ENCODE peak calls at places on chromosomes 4 and X, in seven cellular contexts. O is H1, S is A549, Y is K562, G is SK-N-SH, I is HCT116, H is NB4. N is an unnamed sample.

GRCh38 chr4:67684839-67685531 is 16.0 kb downstream of the UBA6 start:
- DNase-seq in O (no peak), S (no peak), Y (no peak), G (no peak), I (no peak), H (no peak), N (no peak)

GRCh38 chr4:37623125-37623524 is 63.1 kb downstream of the RELL1 start:
- DNase-seq in O (no peak), S (no peak), Y (no peak), G (no peak), I (no peak), H (no peak), N (no peak)

GRCh38 chr4:78250500-78250899 is 193.4 kb downstream of the FRAS1 start:
- DNase-seq in O (no peak), S (no peak), Y (no peak), G (no peak), I (no peak), H (no peak), N (no peak)

GRCh38 chr4:152618971-152619370 is 60.8 kb downstream of the TMEM154 start:
- DNase-seq in O (no peak), S (no peak), Y (no peak), G (no peak), I (no peak), H (no peak), N (no peak)

GRCh38 chrX:105821471-105822081 is 763 bp upstream of the NRK start:
- DNase-seq in O (peak), S (no peak), Y (no peak), G (peak), I (no peak), H (no peak), N (peak)

GRCh38 chr4:37847311-37847710 is 20.8 kb downstream of the PGM2 start:
- DNase-seq in O (no peak), S (no peak), Y (no peak), G (no peak), I (no peak), H (no peak), N (no peak)

GRCh38 chrX:1480082-1480785 is 27.5 kb upstream of the ASMTL start:
- DNase-seq in O (peak), S (no peak), Y (no peak), G (no peak), I (no peak), H (no peak), N (peak)

GRCh38 chr4:41070516-41071281 is 143.6 kb downstream of the APBB2 start:
- DNase-seq in O (no peak), S (no peak), Y (no peak), G (no peak), I (no peak), H (no peak), N (peak)

GRCh38 chr4:183130328-183131155 is 31.5 kb downstream of the WWC2 start:
- DNase-seq in O (no peak), S (peak), Y (no peak), G (peak), I (no peak), H (no peak), N (peak)

GRCh38 chr4:142091691-142092182 is 455.4 kb downstream of the IL15 start:
- DNase-seq in O (no peak), S (peak), Y (no peak), G (no peak), I (peak), H (no peak), N (peak)

GRCh38 chrX:22395372-22395771 is 122.7 kb downstream of the CBLL2 start:
- DNase-seq in O (no peak), S (no peak), Y (no peak), G (no peak), I (no peak), H (peak), N (peak)

GRCh38 chrX:29397506-29397905 is 810.3 kb downstream of the IL1RAPL1 start:
- DNase-seq in O (no peak), S (no peak), Y (no peak), G (no peak), I (no peak), H (no peak), N (no peak)

GRCh38 chrX:134868766-134869495 is 121.9 kb upstream of the SMIM10 start:
- DNase-seq in O (no peak), S (peak), Y (no peak), G (no peak), I (no peak), H (no peak), N (peak)

GRCh38 chr4:89114100-89114499 is 2.8 kb downstream of the TIGD2 start:
- DNase-seq in O (no peak), S (no peak), Y (no peak), G (no peak), I (no peak), H (no peak), N (no peak)

GRCh38 chr4:16225996-16226815 is at the start of gene TAPT1:
- DNase-seq in O (peak), S (peak), Y (peak), G (peak), I (no peak), H (peak), N (peak)

GRCh38 chr4:151917145-151917775 is 156.5 kb upstream of the GATB start:
- DNase-seq in O (no peak), S (no peak), Y (no peak), G (no peak), I (no peak), H (no peak), N (no peak)

GRCh38 chrX:67601771-67602170 is 58.0 kb downstream of the AR start:
- DNase-seq in O (no peak), S (no peak), Y (no peak), G (no peak), I (no peak), H (no peak), N (no peak)

GRCh38 chr4:23947826-23948225 is 58.0 kb upstream of the PPARGC1A start:
- DNase-seq in O (no peak), S (no peak), Y (no peak), G (no peak), I (no peak), H (no peak), N (no peak)

GRCh38 chr4:88137112-88137511 is 21.3 kb downstream of the ABCG2 start:
- DNase-seq in O (no peak), S (no peak), Y (no peak), G (no peak), I (no peak), H (no peak), N (no peak)

GRCh38 chr4:147461161-147461560 is 19.7 kb upstream of the EDNRA start:
- DNase-seq in O (no peak), S (no peak), Y (no peak), G (no peak), I (no peak), H (no peak), N (no peak)

GRCh38 chr4:6746721-6747689 is 31.0 kb downstream of the BLOC1S4 start:
- DNase-seq in O (no peak), S (peak), Y (no peak), G (no peak), I (no peak), H (no peak), N (no peak)

GRCh38 chr4:10083861-10084641 is 32.5 kb downstream of the WDR1 start:
- DNase-seq in O (no peak), S (no peak), Y (no peak), G (peak), I (no peak), H (no peak), N (no peak)

GRCh38 chrX:95509474-95509873 is 1175.2 kb upstream of the DIAPH2 start:
- DNase-seq in O (no peak), S (no peak), Y (no peak), G (no peak), I (no peak), H (no peak), N (no peak)

DNA sequence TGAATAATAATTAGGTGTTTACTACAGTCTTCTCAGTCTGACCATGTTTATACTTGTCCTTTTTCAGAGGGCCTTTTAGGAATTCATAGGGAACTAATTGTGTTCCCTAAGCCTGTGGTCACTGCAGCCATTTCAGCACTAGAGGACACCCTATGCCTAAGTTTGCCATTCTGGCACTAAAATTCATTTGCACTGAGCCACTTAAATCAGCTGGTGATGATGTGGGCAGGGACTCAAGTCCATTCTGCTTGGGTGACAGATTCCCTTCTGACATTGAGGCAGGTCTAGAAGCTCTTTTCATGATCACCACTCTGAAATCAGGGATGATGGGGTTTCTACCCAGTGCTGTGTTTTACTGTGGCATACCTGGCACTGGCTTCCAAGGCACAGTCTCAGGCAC is 1178.9 kb upstream of the DIAPH2 start:
- DNase-seq in O (no peak), S (no peak), Y (no peak), G (no peak), I (no peak), H (no peak), N (no peak)
- TF ChIP-seq CTCF in O (peak), S (no peak), Y (no peak), G (peak), I (no peak), H (no peak), N (no peak)

GRCh38 chr4:3785292-3785565 is 19.0 kb downstream of the ADRA2C start:
- DNase-seq in O (no peak), S (no peak), Y (no peak), G (no peak), I (no peak), H (no peak), N (no peak)

GRCh38 chr4:3784469-3785291 is 18.5 kb downstream of the ADRA2C start:
- DNase-seq in O (no peak), S (no peak), Y (no peak), G (no peak), I (no peak), H (no peak), N (no peak)

GRCh38 chr4:3781193-3781886 is 15.2 kb downstream of the ADRA2C start:
- DNase-seq in O (no peak), S (peak), Y (peak), G (peak), I (peak), H (peak), N (no peak)

GRCh38 chr4:3781997-3782930 is 16.1 kb downstream of the ADRA2C start:
- DNase-seq in O (no peak), S (no peak), Y (no peak), G (no peak), I (no peak), H (no peak), N (no peak)

GRCh38 chr4:3783691-3784306 is 17.6 kb downstream of the ADRA2C start:
- DNase-seq in O (peak), S (peak), Y (peak), G (no peak), I (no peak), H (no peak), N (no peak)
- TF ChIP-seq MAX in O (no peak), S (no peak), Y (no peak), G (no peak), I (no peak), H (no peak), N (no peak)

GRCh38 chrX:145213504-145213903 is 33.8 kb upstream of the SPANXN1 start:
- DNase-seq in O (no peak), S (peak), Y (peak), G (peak), I (no peak), H (peak), N (no peak)
- TF ChIP-seq CTCF in O (peak), S (peak), Y (no peak), G (peak), I (peak), H (peak), N (no peak)

GRCh38 chrX:68647156-68647957 is at the start of gene STARD8:
- DNase-seq in O (peak), S (peak), Y (peak), G (peak), I (peak), H (no peak), N (peak)
- TF ChIP-seq MAX in O (no peak), S (peak), Y (no peak), G (no peak), I (peak), H (no peak), N (no peak)

DNA sequence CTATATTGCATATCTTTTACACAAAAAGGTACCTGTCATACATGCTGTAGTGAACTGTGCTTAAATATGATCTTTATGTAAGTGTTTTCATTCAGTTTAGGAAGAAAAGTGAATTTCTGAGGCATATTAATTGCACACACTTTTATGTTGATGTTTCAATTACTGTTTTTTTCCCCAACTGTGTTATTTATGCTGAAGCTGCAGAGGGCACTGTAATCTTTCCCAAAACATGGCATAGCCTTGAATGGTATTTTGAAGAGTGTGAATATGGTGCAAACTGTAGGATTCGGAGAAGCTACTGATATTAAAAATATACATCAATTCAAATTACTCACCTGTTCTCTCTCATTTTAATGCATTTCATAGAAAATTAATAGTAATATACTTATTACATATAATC is 6.0 kb upstream of the CENPE start:
- DNase-seq in O (no peak), S (peak), Y (peak), G (peak), I (peak), H (peak), N (peak)
- TF ChIP-seq CTCF in O (peak), S (peak), Y (peak), G (peak), I (peak), H (no peak), N (peak)

GRCh38 chr4:129218897-129219296 is 122.9 kb downstream of the C4orf33 start:
- DNase-seq in O (no peak), S (no peak), Y (no peak), G (no peak), I (no peak), H (no peak), N (peak)

GRCh38 chr4:129220254-129220653 is 124.3 kb downstream of the C4orf33 start:
- DNase-seq in O (no peak), S (no peak), Y (no peak), G (no peak), I (no peak), H (no peak), N (no peak)

GRCh38 chr4:129218355-129218754 is 122.4 kb downstream of the C4orf33 start:
- DNase-seq in O (no peak), S (peak), Y (peak), G (no peak), I (no peak), H (no peak), N (peak)

DNA sequence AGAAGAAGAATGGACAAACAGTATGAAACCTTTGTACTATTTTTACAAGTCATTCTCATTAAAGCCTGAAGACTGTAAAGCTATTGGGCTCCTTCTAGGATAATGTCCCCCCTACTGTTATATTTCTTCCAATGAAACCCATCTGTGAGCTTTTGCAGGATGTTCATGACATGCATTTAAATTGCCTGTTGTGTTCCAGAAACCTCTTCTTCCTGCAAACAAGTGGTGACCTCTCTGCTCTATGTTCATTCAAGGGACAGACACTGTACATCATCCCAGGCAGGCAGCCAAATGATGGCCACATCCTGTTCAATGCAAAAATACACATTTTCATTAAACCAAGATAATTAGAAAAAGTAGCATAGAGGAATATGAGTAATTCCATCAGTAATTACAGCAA is 128.0 kb downstream of the C4orf33 start:
- DNase-seq in O (no peak), S (no peak), Y (no peak), G (peak), I (no peak), H (no peak), N (no peak)
- TF ChIP-seq MAX in O (no peak), S (no peak), Y (no peak), G (no peak), I (no peak), H (no peak), N (no peak)

GRCh38 chrX:153649178-153649914 is 2.3 kb downstream of the DUSP9 start:
- DNase-seq in O (peak), S (peak), Y (peak), G (peak), I (no peak), H (peak), N (no peak)
- TF ChIP-seq CTCF in O (peak), S (peak), Y (peak), G (peak), I (peak), H (peak), N (peak)

DNA sequence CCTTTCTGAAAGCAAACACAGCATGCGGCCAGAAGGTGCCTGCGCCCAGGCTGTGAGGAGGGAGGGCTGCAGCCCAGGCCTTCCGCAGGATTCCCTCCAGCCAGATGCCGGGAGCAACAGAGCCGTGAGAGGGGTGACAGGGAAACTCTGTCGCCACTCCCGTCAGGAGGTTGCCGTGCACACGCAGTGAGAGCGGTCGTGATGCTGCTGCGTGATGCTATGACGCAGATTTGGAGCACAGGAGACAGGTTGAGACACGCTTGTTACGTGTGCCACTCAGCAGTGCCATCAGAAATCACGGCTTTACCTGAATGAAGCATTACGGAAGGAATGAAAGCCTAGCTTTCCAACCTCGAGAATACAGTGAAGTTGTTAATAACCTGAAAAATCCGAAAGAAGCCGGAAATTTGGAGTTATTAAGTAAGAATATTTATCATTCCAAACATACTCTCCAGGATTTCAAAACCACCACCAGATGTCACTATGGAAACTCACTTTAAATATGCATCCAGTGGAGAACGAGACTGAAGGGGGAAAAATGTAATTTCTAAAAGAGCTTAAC is 54.4 kb downstream of the FAT1 start:
- DNase-seq in O (peak), S (peak), Y (peak), G (peak), I (no peak), H (peak), N (peak)
- TF ChIP-seq MAX in O (peak), S (no peak), Y (no peak), G (no peak), I (no peak), H (no peak), N (no peak)

DNA sequence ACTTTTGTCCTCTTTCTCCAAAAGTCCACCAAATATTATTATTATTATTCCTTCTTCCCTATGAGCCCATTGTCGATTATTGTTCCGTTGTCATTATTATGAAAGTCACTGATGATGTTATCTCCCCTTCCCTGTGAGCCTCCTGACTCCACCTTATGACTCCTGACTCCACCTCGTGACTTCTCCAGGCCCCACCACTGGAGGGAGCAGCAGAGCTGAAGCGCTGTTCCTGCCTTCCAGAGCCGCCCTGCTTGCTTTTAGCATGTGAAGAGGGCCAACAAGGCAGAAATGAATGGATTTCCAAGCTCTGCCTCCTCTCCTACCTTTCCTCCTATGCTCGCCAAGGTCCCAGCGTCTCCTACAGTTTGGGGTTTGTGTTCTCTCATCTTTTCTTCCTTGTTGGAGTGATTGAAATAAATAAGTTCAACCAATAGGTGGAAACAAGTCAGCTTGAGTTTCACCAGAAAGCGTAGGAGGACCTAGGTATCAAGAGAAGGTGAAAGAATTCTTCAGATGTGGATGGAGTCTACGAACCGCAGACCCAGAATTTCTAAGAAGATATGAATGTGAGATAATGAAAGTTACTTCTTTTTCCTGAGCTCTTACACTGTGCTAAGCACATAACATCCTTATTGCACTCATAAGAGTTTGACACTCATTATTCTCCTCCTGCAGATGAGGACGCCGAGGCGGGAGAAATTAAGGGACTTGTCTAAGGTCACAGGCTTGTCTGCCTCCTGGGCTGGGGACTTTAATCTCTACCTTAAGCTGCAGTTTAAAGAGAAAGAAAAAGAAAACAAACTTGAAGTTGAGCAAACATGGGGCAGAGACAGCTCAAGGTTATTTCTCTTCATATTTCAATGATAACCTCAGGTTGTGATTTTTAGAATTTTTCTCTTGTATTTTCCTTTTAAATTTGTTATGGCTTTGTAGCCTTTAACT is 26.1 kb downstream of the IGSF1 start:
- DNase-seq in O (peak), S (peak), Y (peak), G (no peak), I (peak), H (peak), N (peak)
- TF ChIP-seq CTCF in O (peak), S (peak), Y (peak), G (peak), I (peak), H (peak), N (peak)

GRCh38 chr4:169164669-169165415 is 105.9 kb downstream of the SH3RF1 start:
- DNase-seq in O (no peak), S (no peak), Y (no peak), G (no peak), I (no peak), H (no peak), N (no peak)
- TF ChIP-seq MAX in O (no peak), S (no peak), Y (no peak), G (peak), I (no peak), H (no peak), N (no peak)